ENCODE peak calls at places on chromosomes 4 and X, in eight cellular contexts. U is HCT116, E is fibroblast of lung, G is heart left ventricle, J is endodermal cell, N is sigmoid colon, D is tibial artery, R is hepatocyte. B is an unnamed sample.
A peak's percentile ranks its signal among the peaks of the same experiment; 100 is the strongest.

GRCh38 chrX:81120936-81121351 is 80.8 kb downstream of the HMGN5 start:
- DNase-seq in U (no peak), E (peak; percentile 59), G (no peak), J (peak; percentile 74), N (peak; percentile 59), D (peak; percentile 47), R (peak; percentile 69), B (peak; percentile 2)

GRCh38 chr4:165839615-165840333 is 33.3 kb upstream of the TLL1 start:
- DNase-seq in U (no peak), E (no peak), G (no peak), J (no peak), N (no peak), D (no peak), R (no peak), B (no peak)

GRCh38 chr4:186688150-186688943 is 35.3 kb downstream of the FAT1 start:
- DNase-seq in U (no peak), E (no peak), G (no peak), J (peak; percentile 84), N (no peak), D (no peak), R (no peak), B (no peak)

GRCh38 chrX:150486011-150486410 is 82.4 kb upstream of the MTM1 start:
- DNase-seq in U (peak; percentile 24), E (peak; percentile 69), G (no peak), J (peak; percentile 79), N (peak; percentile 74), D (peak; percentile 66), R (peak; percentile 51), B (peak; percentile 71)

GRCh38 chrX:80808160-80808735 is 1.4 kb downstream of the BRWD3 start:
- DNase-seq in U (peak; percentile 64), E (peak; percentile 71), G (peak; percentile 75), J (peak; percentile 77), N (peak; percentile 86), D (peak; percentile 89), R (peak; percentile 74), B (peak; percentile 69)

GRCh38 chrX:119753639-119754257 is 4.6 kb upstream of the SOWAHD start:
- DNase-seq in U (peak; percentile 48), E (peak; percentile 40), G (no peak), J (peak; percentile 61), N (no peak), D (no peak), R (peak; percentile 34), B (peak; percentile 87)

GRCh38 chr4:1348746-1349145 is 1.7 kb downstream of the UVSSA start:
- DNase-seq in U (no peak), E (no peak), G (no peak), J (no peak), N (no peak), D (no peak), R (no peak), B (no peak)

GRCh38 chrX:23907106-23907495 is 637 bp downstream of the APOO start:
- DNase-seq in U (no peak), E (no peak), G (no peak), J (no peak), N (no peak), D (no peak), R (no peak), B (no peak)

GRCh38 chrX:155534800-155535199 is 76.4 kb upstream of the F8A3 start:
- DNase-seq in U (no peak), E (no peak), G (no peak), J (no peak), N (no peak), D (no peak), R (no peak), B (no peak)

GRCh38 chr4:185112104-185112503 is 31.0 kb upstream of the SLC25A4 start:
- DNase-seq in U (peak; percentile 97), E (peak; percentile 97), G (no peak), J (no peak), N (no peak), D (no peak), R (peak; percentile 64), B (no peak)

GRCh38 chrX:357693-358471 is 28.8 kb downstream of the PPP2R3B start:
- DNase-seq in U (no peak), E (no peak), G (no peak), J (no peak), N (no peak), D (peak; percentile 48), R (no peak), B (peak; percentile 72)

GRCh38 chrX:63889001-63889400 is 104.0 kb upstream of the ARHGEF9 start:
- DNase-seq in U (no peak), E (peak; percentile 4), G (no peak), J (no peak), N (no peak), D (no peak), R (no peak), B (no peak)

GRCh38 chrX:105190252-105190853 is 30.1 kb downstream of the TEX13A start:
- DNase-seq in U (no peak), E (peak; percentile 40), G (no peak), J (peak; percentile 73), N (no peak), D (no peak), R (peak; percentile 50), B (peak; percentile 35)

GRCh38 chrX:34656842-34657780 is at the start of gene TMEM47:
- DNase-seq in U (no peak), E (peak; percentile 72), G (peak; percentile 81), J (peak; percentile 97), N (peak; percentile 86), D (peak; percentile 86), R (peak; percentile 93), B (no peak)

GRCh38 chrX:153926863-153927685 is 1.0 kb upstream of the ARHGAP4 start:
- DNase-seq in U (no peak), E (no peak), G (peak; percentile 76), J (no peak), N (peak; percentile 80), D (peak; percentile 74), R (peak; percentile 41), B (peak; percentile 76)

GRCh38 chr4:30768278-30768677 is 48.1 kb downstream of the PCDH7 start:
- DNase-seq in U (no peak), E (no peak), G (no peak), J (no peak), N (no peak), D (no peak), R (no peak), B (no peak)

GRCh38 chr4:30765022-30765421 is 44.9 kb downstream of the PCDH7 start:
- DNase-seq in U (no peak), E (no peak), G (no peak), J (no peak), N (no peak), D (no peak), R (no peak), B (no peak)

GRCh38 chr4:30769093-30769492 is 48.9 kb downstream of the PCDH7 start:
- DNase-seq in U (no peak), E (no peak), G (no peak), J (peak; percentile 58), N (no peak), D (no peak), R (no peak), B (no peak)

GRCh38 chr4:30767147-30767546 is 47.0 kb downstream of the PCDH7 start:
- DNase-seq in U (peak; percentile 72), E (no peak), G (no peak), J (no peak), N (no peak), D (no peak), R (no peak), B (no peak)

DNA sequence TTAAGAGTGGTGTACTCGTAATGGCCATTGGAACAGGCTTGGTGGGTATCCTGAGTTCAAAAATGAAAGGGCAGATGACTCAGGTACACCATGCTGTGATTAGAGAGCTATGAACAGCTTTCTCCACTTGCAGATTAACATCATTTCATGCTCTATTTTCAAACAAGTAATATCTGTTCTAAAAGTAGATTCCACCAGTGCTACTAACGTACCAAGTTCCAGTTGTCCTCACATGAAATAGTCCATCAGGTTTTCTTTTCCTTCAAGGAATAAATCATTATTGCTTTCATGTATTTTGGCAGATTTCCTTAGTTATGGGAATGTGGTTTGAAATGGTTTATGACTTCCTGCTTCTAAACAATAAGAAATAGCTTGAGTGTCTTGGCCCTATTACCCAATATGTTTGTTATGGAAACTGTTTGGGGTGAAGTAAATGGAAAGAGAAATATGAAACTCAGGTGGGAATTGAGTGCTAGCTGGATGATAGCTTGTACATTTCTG is 49.9 kb downstream of the PCDH7 start:
- DNase-seq in U (peak; percentile 97), E (peak; percentile 80), G (no peak), J (no peak), N (no peak), D (no peak), R (no peak), B (no peak)
- H3K27ac ChIP-seq in U (peak overlapping the region; percentile 100), E (no peak overlapping the region), G (no peak overlapping the region), J (no peak overlapping the region), N (peak overlapping the region; percentile 20), D (no peak overlapping the region), R (peak overlapping the region; percentile 1), B (no peak overlapping the region)

DNA sequence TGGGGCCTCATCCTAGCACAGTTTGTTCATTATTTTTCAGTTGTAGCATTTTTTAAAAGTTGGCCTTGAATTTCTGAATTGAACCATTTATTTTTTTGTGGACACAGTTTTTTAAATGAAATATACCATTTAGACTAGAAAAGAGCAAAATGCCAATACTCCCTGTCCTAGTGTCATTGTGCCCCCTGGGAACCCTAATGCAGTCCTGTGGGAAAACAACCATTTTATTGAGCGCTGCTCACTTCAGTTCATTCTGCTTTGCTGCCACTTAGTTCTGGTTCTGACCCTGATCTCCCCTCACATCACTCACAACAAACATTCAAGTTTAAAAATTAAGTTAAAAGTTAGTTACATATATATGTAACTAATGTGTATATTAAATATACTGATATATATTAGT is 5.4 kb downstream of the NFKB1 start:
- DNase-seq in U (no peak), E (no peak), G (no peak), J (no peak), N (no peak), D (no peak), R (no peak), B (no peak)
- H3K4me1 ChIP-seq in U (peaks cover 11% of the 10 kb centered on the region), E (no peaks in the 10 kb centered on the region), G (peaks cover 23% of the 10 kb centered on the region), J (no peaks in the 10 kb centered on the region), N (peaks cover 32% of the 10 kb centered on the region), D (no peaks in the 10 kb centered on the region), R (peaks cover 13% of the 10 kb centered on the region), B (peaks cover 38% of the 10 kb centered on the region)

GRCh38 chrX:71393919-71394318 is 27.8 kb downstream of the TAF1 start:
- DNase-seq in U (no peak), E (no peak), G (no peak), J (no peak), N (no peak), D (no peak), R (no peak), B (no peak)
- H3K36me3 ChIP-seq in U (peaks cover 7% of the 10 kb centered on the region), E (peaks cover 3% of the 10 kb centered on the region), G (peaks cover 67% of the 10 kb centered on the region), J (peaks cover 74% of the 10 kb centered on the region), N (peaks cover 26% of the 10 kb centered on the region), D (peaks cover 41% of the 10 kb centered on the region), R (no peaks in the 10 kb centered on the region), B (peaks cover 74% of the 10 kb centered on the region)

GRCh38 chr4:25443851-25444250 is 66.8 kb downstream of the ANAPC4 start:
- DNase-seq in U (no peak), E (no peak), G (no peak), J (no peak), N (no peak), D (no peak), R (no peak), B (no peak)

GRCh38 chr4:25440478-25441030 is 63.5 kb downstream of the ANAPC4 start:
- DNase-seq in U (no peak), E (peak; percentile 25), G (peak; percentile 68), J (no peak), N (no peak), D (peak; percentile 57), R (no peak), B (no peak)

GRCh38 chr4:25441519-25442117 is 64.6 kb downstream of the ANAPC4 start:
- DNase-seq in U (peak; percentile 52), E (peak; percentile 55), G (no peak), J (peak; percentile 92), N (no peak), D (peak; percentile 49), R (peak; percentile 77), B (no peak)

GRCh38 chr4:25439913-25440477 is 62.9 kb downstream of the ANAPC4 start:
- DNase-seq in U (peak; percentile 45), E (peak; percentile 76), G (no peak), J (peak; percentile 88), N (no peak), D (peak; percentile 61), R (peak; percentile 80), B (peak; percentile 67)

GRCh38 chr4:25442863-25443307 is 65.8 kb downstream of the ANAPC4 start:
- DNase-seq in U (no peak), E (no peak), G (no peak), J (no peak), N (no peak), D (peak; percentile 56), R (no peak), B (no peak)
- H3K27ac ChIP-seq in U (no peak overlapping the region), E (no peak overlapping the region), G (no peak overlapping the region), J (no peak overlapping the region), N (no peak overlapping the region), D (no peak overlapping the region), R (no peak overlapping the region), B (no peak overlapping the region)